ENCODE peak calls at places on chromosomes 7 and 10, in five cellular contexts. One of them, this sample, is unnamed.

GRCh38 chr10:78664929-78665525 is 403.7 kb upstream of the ZMIZ1 start:
- DNase-seq in GM23338: peak; percentile 56
- DNase-seq in GM04503: no peak
- DNase-seq in body of pancreas: no peak
- DNase-seq in posterior cingulate gyrus: no peak
- DNase-seq in this sample: peak; percentile 21

GRCh38 chr7:44889096-44889775 is 3.9 kb upstream of the PURB start:
- DNase-seq in GM23338: no peak
- DNase-seq in GM04503: no peak
- DNase-seq in body of pancreas: no peak
- DNase-seq in posterior cingulate gyrus: no peak
- DNase-seq in this sample: no peak

GRCh38 chr10:110914411-110914810 is 4.6 kb downstream of the BBIP1 start:
- DNase-seq in GM23338: no peak
- DNase-seq in GM04503: no peak
- DNase-seq in body of pancreas: no peak
- DNase-seq in posterior cingulate gyrus: no peak
- DNase-seq in this sample: no peak

GRCh38 chr7:100170111-100170897 is 1.9 kb upstream of the GAL3ST4 start:
- DNase-seq in GM23338: no peak
- DNase-seq in GM04503: no peak
- DNase-seq in body of pancreas: no peak
- DNase-seq in posterior cingulate gyrus: no peak
- DNase-seq in this sample: no peak

GRCh38 chr7:134290286-134290685 is 26.4 kb downstream of the SLC35B4 start:
- DNase-seq in GM23338: no peak
- DNase-seq in GM04503: peak; percentile 10
- DNase-seq in body of pancreas: no peak
- DNase-seq in posterior cingulate gyrus: no peak
- DNase-seq in this sample: no peak

GRCh38 chr10:101236376-101237079 is 7.3 kb upstream of the LBX1 start:
- DNase-seq in GM23338: peak; percentile 81
- DNase-seq in GM04503: no peak
- DNase-seq in body of pancreas: no peak
- DNase-seq in posterior cingulate gyrus: peak; percentile 73
- DNase-seq in this sample: no peak

GRCh38 chr7:150751702-150752101 is 14.5 kb downstream of the GIMAP5 start:
- DNase-seq in GM23338: no peak
- DNase-seq in GM04503: no peak
- DNase-seq in body of pancreas: no peak
- DNase-seq in posterior cingulate gyrus: no peak
- DNase-seq in this sample: peak; percentile 4

GRCh38 chr7:150897502-150898474 is 45.5 kb downstream of the AOC1 start:
- DNase-seq in GM23338: no peak
- DNase-seq in GM04503: no peak
- DNase-seq in body of pancreas: no peak
- DNase-seq in posterior cingulate gyrus: no peak
- DNase-seq in this sample: peak; percentile 34

GRCh38 chr7:90530263-90530662 is 60.8 kb downstream of the PTTG1IP2 start:
- DNase-seq in GM23338: no peak
- DNase-seq in GM04503: peak; percentile 3
- DNase-seq in body of pancreas: no peak
- DNase-seq in posterior cingulate gyrus: no peak
- DNase-seq in this sample: peak; percentile 83

GRCh38 chr7:38975944-38976392 is 1.7 kb upstream of the POU6F2 start:
- DNase-seq in GM23338: peak; percentile 88
- DNase-seq in GM04503: no peak
- DNase-seq in body of pancreas: peak; percentile 14
- DNase-seq in posterior cingulate gyrus: peak; percentile 87
- DNase-seq in this sample: no peak

GRCh38 chr10:51862149-51862548 is 162.8 kb upstream of the CSTF2T start:
- DNase-seq in GM23338: no peak
- DNase-seq in GM04503: no peak
- DNase-seq in body of pancreas: no peak
- DNase-seq in posterior cingulate gyrus: no peak
- DNase-seq in this sample: no peak

GRCh38 chr10:43292745-43293676 is 26.1 kb upstream of the RASGEF1A start:
- DNase-seq in GM23338: peak; percentile 77
- DNase-seq in GM04503: no peak
- DNase-seq in body of pancreas: peak; percentile 69
- DNase-seq in posterior cingulate gyrus: peak; percentile 91
- DNase-seq in this sample: peak; percentile 16

GRCh38 chr7:24457215-24457549 is 116.1 kb upstream of the PALS2 start:
- DNase-seq in GM23338: no peak
- DNase-seq in GM04503: no peak
- DNase-seq in body of pancreas: no peak
- DNase-seq in posterior cingulate gyrus: no peak
- DNase-seq in this sample: no peak

This sample was measured in MV-4-11.